ENCODE peak calls at places on chromosomes 12 and 14, in four cellular contexts. U, Z, O and H are unnamed samples.

GRCh38 chr12:105100998-105101397 is 6.5 kb upstream of the WASHC4 start:
- DNase-seq in Z (no peak), O (no peak), U (no peak), H (no peak)

GRCh38 chr12:104456950-104457745 is 400 bp downstream of the CHST11 start:
- DNase-seq in Z (no peak), U (peak; percentile 88), O (no peak), H (peak; percentile 55)

GRCh38 chr14:53646925-53647324 is 309.7 kb downstream of the BMP4 start:
- DNase-seq in Z (no peak), O (no peak), U (no peak), H (no peak)

GRCh38 chr14:45104571-45104970 is 20.7 kb downstream of the PRPF39 start:
- DNase-seq in O (no peak), U (no peak), Z (no peak), H (no peak)

GRCh38 chr12:112170376-112170775 is 45.0 kb downstream of the TRAFD1 start:
- DNase-seq in U (peak; percentile 72), O (no peak), Z (no peak), H (peak; percentile 42)

GRCh38 chr12:1795221-1795784 is 25.1 kb upstream of the LRTM2 start:
- DNase-seq in U (no peak), Z (no peak), O (no peak), H (no peak)

GRCh38 chr12:1608783-1609119 is 14.4 kb upstream of the FBXL14 start:
- DNase-seq in O (no peak), Z (no peak), U (no peak), H (no peak)

GRCh38 chr12:84738481-84738972 is 174.1 kb downstream of the SLC6A15 start:
- DNase-seq in Z (no peak), O (no peak), U (no peak), H (no peak)

GRCh38 chr12:127108360-127109215 is 1158.4 kb upstream of the TMEM132C start:
- DNase-seq in U (peak; percentile 80), Z (peak; percentile 15), O (no peak), H (peak; percentile 24)

GRCh38 chr14:100440207-100440631 is 117.1 kb downstream of the SLC25A47 start:
- DNase-seq in O (no peak), U (peak; percentile 79), Z (peak; percentile 73), H (peak; percentile 72)

GRCh38 chr12:5085896-5086295 is 42.2 kb downstream of the KCNA5 start:
- DNase-seq in O (no peak), U (no peak), Z (no peak), H (no peak)

GRCh38 chr14:63510538-63510937 is 32.6 kb downstream of the PPP2R5E start:
- DNase-seq in Z (no peak), U (no peak), O (peak; percentile 66), H (no peak)

GRCh38 chr14:23704890-23705289 is 68.7 kb downstream of the DHRS2 start:
- DNase-seq in Z (peak; percentile 44), O (no peak), U (no peak), H (no peak)

GRCh38 chr12:115023279-115023678 is 339.3 kb upstream of the TBX3 start:
- DNase-seq in O (no peak), Z (no peak), U (no peak), H (no peak)

GRCh38 chr12:18430425-18431048 is 169.2 kb downstream of the PIK3C2G start:
- DNase-seq in U (peak; percentile 21), Z (peak; percentile 24), O (no peak), H (peak; percentile 60)

GRCh38 chr12:58033831-58034230 is 92.5 kb downstream of the ATP23 start:
- DNase-seq in O (no peak), U (no peak), Z (no peak), H (no peak)

GRCh38 chr12:15918066-15918465 is 6.9 kb downstream of the DERA start:
- DNase-seq in U (no peak), O (no peak), Z (no peak), H (no peak)

GRCh38 chr12:25558566-25558965 is 5.5 kb upstream of the LMNTD1 start:
- DNase-seq in U (no peak), Z (no peak), O (no peak), H (no peak)

GRCh38 chr12:93526786-93527428 is 45.6 kb upstream of the SOCS2 start:
- DNase-seq in U (peak; percentile 23), O (no peak), Z (peak; percentile 86), H (no peak)

GRCh38 chr14:95520346-95520745 is 3.9 kb upstream of the SYNE3 start:
- DNase-seq in O (no peak), U (no peak), Z (no peak), H (no peak)

GRCh38 chr12:131094831-131095805 is 141.4 kb downstream of the ADGRD1 start:
- DNase-seq in U (no peak), O (no peak), Z (no peak), H (peak; percentile 7)

GRCh38 chr14:31944256-31945073 is 132.6 kb upstream of the ARHGAP5 start:
- DNase-seq in U (peak; percentile 15), O (no peak), Z (peak; percentile 96), H (no peak)

GRCh38 chr14:85214471-85214870 is 315.5 kb upstream of the FLRT2 start:
- DNase-seq in Z (no peak), O (no peak), U (no peak), H (no peak)

GRCh38 chr12:56714431-56714929 is 10.6 kb downstream of the NACA start:
- DNase-seq in Z (no peak), U (no peak), O (no peak), H (no peak)

GRCh38 chr12:47190905-47191304 is 111.1 kb upstream of the AMIGO2 start:
- DNase-seq in O (no peak), Z (no peak), U (no peak), H (no peak)

GRCh38 chr14:43313719-43314118 is 1193.4 kb downstream of the FSCB start:
- DNase-seq in U (no peak), O (no peak), Z (no peak), H (no peak)

GRCh38 chr12:42819801-42820200 is 230.3 kb upstream of the PRICKLE1 start:
- DNase-seq in U (no peak), O (no peak), Z (no peak), H (no peak)

GRCh38 chr14:96481731-96482314 is 20.4 kb upstream of the PAPOLA start:
- DNase-seq in O (no peak), Z (peak; percentile 49), U (no peak), H (no peak)

GRCh38 chr14:50920482-50921225 is 23.6 kb downstream of the PYGL start:
- DNase-seq in U (no peak), Z (peak; percentile 90), O (no peak), H (no peak)
- TF ChIP-seq ETV6 in U (no peak), Z (no peak), O (no peak), H (no peak)

GRCh38 chr14:88439088-88439487 is 53.6 kb downstream of the SPATA7 start:
- DNase-seq in Z (no peak), O (no peak), U (no peak), H (no peak)

DNA sequence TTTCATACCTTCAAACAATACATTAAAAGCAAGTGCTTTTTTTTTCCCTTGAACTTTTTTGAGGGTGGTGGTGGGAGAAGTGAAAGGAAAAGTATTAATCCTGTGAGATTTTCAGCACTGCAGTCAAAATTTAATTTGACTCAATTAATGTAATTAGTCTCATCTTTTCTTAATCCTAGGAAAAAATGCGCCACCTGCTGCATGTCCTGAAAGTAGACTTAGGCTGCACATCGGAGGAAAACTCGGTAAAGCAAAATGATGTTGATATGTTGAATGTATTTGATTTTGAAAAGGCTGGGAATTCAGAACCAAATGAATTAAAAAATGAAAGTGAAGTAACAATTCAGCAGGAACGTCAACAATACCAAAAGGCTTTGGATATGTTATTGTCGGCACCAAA is 52.2 kb downstream of the SPATA7 start:
- DNase-seq in U (peak; percentile 3), Z (no peak), O (no peak), H (no peak)
- TF ChIP-seq USF2 in U (no peak), Z (no peak), O (no peak), H (no peak)

DNA sequence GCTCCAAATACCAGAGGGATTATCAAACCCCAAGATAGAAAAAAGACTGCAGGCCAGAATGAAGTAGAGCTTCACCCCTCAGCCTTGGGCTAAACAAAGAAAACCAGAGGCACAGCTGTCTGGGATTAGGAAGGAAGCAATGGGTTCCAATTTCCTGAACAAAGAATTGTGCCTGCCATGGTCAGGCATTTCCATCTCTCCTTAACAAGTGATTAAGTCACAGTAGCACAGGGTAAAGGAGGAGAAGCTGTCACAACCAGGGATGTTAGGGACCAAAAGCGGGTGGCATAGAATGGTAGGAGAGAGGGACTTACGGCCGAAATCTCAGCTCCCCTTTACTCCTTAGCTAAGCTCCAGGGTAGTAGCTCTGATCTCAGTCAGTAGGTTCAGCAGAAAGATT is 33.9 kb downstream of the SPTLC2 start:
- DNase-seq in O (no peak), U (no peak), Z (no peak), H (no peak)
- TF ChIP-seq CREB1 in O (no peak), U (no peak), Z (no peak), H (no peak)

DNA sequence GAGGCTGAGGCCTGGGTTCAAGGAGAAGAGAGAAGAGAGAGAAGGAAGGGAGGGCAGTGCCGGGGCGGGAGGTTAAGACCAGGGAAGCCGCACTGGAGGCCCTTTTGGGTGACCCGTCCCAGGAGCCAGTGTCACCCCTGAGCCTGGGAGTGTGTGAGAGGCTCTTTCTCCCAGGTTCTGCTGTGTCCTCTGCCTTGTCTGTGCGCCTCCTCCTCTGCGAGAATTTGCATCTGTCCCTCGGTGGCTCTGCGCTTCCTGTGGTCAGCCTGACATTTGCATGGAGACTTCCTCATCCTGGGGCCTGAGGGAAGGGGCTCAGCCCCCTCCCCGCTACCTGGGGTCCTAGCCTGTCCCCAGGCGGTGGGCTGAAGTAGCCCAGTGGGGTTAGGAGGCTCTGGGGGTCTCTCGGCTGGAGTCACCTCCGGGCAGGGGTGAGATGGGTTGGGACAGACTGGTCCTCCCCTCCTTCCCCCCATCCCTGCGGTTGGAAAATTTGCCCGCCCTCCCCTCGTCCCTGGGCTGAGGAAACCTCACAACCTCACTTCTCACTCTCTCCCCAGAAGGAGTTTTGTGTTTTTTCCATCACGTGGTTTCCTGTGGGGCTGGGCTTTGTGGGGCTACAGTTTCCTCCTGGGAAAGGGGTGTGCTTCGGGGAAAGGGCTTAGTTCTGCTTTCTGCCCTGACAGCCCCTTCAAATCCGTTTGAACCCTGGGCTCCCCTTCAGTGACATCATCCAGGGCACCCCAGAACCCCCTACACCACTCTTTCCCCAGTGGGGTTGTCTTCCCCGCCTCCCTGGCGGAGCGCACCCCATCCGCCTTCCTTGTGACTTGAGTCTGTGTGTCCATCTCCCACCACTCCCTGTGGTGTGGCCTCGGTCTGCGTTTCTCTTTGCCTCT is 2.5 kb downstream of the PTPN6 start:
- DNase-seq in U (no peak), O (peak; percentile 95), Z (no peak), H (no peak)
- TF ChIP-seq ETV6 in U (no peak), O (peak; percentile 45), Z (no peak), H (no peak)